ENCODE peak calls at places on chromosome 22, in eight cellular contexts. One of them, this sample, is unnamed.

GRCh38 chr22:30422481-30423295 is 2.9 kb upstream of the MTFP1 start:
- DNase-seq in GM13976: no peak
- DNase-seq in WTC11: peak; percentile 46
- DNase-seq in coronary artery: peak; percentile 90
- DNase-seq in body of pancreas: peak; percentile 88
- DNase-seq in osteocyte: peak; percentile 85
- DNase-seq in stomach: peak; percentile 82
- DNase-seq in foreskin fibroblast: peak; percentile 95
- DNase-seq in this sample: no peak

GRCh38 chr22:37747090-37747714 is 50.4 kb downstream of the TRIOBP start:
- DNase-seq in GM13976: no peak
- DNase-seq in WTC11: no peak
- DNase-seq in coronary artery: no peak
- DNase-seq in body of pancreas: no peak
- DNase-seq in osteocyte: no peak
- DNase-seq in stomach: no peak
- DNase-seq in foreskin fibroblast: peak; percentile 80
- DNase-seq in this sample: no peak

GRCh38 chr22:42371112-42371900 is 60.9 kb downstream of the NFAM1 start:
- DNase-seq in GM13976: no peak
- DNase-seq in WTC11: no peak
- DNase-seq in coronary artery: no peak
- DNase-seq in body of pancreas: no peak
- DNase-seq in osteocyte: no peak
- DNase-seq in stomach: no peak
- DNase-seq in foreskin fibroblast: no peak
- DNase-seq in this sample: no peak

GRCh38 chr22:29306830-29307657 is 594 bp downstream of the GAS2L1 start:
- DNase-seq in GM13976: peak; percentile 63
- DNase-seq in WTC11: peak; percentile 86
- DNase-seq in coronary artery: peak; percentile 73
- DNase-seq in body of pancreas: peak; percentile 81
- DNase-seq in osteocyte: peak; percentile 94
- DNase-seq in stomach: peak; percentile 83
- DNase-seq in foreskin fibroblast: peak; percentile 72
- DNase-seq in this sample: peak; percentile 67

GRCh38 chr22:36409911-36410756 is 22.4 kb upstream of the MYH9 start:
- DNase-seq in GM13976: peak; percentile 84
- DNase-seq in WTC11: peak; percentile 99
- DNase-seq in coronary artery: no peak
- DNase-seq in body of pancreas: peak; percentile 99
- DNase-seq in osteocyte: no peak
- DNase-seq in stomach: peak; percentile 98
- DNase-seq in foreskin fibroblast: no peak
- DNase-seq in this sample: peak; percentile 94

GRCh38 chr22:42549329-42550060 is 4.3 kb upstream of the SERHL2 start:
- DNase-seq in GM13976: peak; percentile 4
- DNase-seq in WTC11: no peak
- DNase-seq in coronary artery: no peak
- DNase-seq in body of pancreas: no peak
- DNase-seq in osteocyte: no peak
- DNase-seq in stomach: no peak
- DNase-seq in foreskin fibroblast: no peak
- DNase-seq in this sample: no peak

GRCh38 chr22:30565341-30565740 is 9.1 kb downstream of the GAL3ST1 start:
- DNase-seq in GM13976: no peak
- DNase-seq in WTC11: no peak
- DNase-seq in coronary artery: no peak
- DNase-seq in body of pancreas: no peak
- DNase-seq in osteocyte: no peak
- DNase-seq in stomach: no peak
- DNase-seq in foreskin fibroblast: no peak
- DNase-seq in this sample: no peak

GRCh38 chr22:46092011-46092410 is 58.3 kb upstream of the PPARA start:
- DNase-seq in GM13976: no peak
- DNase-seq in WTC11: no peak
- DNase-seq in coronary artery: no peak
- DNase-seq in body of pancreas: no peak
- DNase-seq in osteocyte: no peak
- DNase-seq in stomach: no peak
- DNase-seq in foreskin fibroblast: no peak
- DNase-seq in this sample: no peak

GRCh38 chr22:17781319-17782031 is 7.2 kb upstream of the BID start:
- DNase-seq in GM13976: peak; percentile 69
- DNase-seq in WTC11: no peak
- DNase-seq in coronary artery: no peak
- DNase-seq in body of pancreas: peak; percentile 51
- DNase-seq in osteocyte: no peak
- DNase-seq in stomach: no peak
- DNase-seq in foreskin fibroblast: peak; percentile 70
- DNase-seq in this sample: no peak

GRCh38 chr22:38030311-38031133 is 26.7 kb upstream of the PICK1 start:
- DNase-seq in GM13976: no peak
- DNase-seq in WTC11: no peak
- DNase-seq in coronary artery: no peak
- DNase-seq in body of pancreas: no peak
- DNase-seq in osteocyte: no peak
- DNase-seq in stomach: no peak
- DNase-seq in foreskin fibroblast: no peak
- DNase-seq in this sample: no peak

GRCh38 chr22:19430890-19431541 is 517 bp downstream of the HIRA start:
- DNase-seq in GM13976: peak; percentile 41
- DNase-seq in WTC11: peak; percentile 42
- DNase-seq in coronary artery: no peak
- DNase-seq in body of pancreas: peak; percentile 54
- DNase-seq in osteocyte: no peak
- DNase-seq in stomach: peak; percentile 65
- DNase-seq in foreskin fibroblast: peak; percentile 24
- DNase-seq in this sample: peak; percentile 30

GRCh38 chr22:19970479-19971275 is 29.1 kb upstream of the TXNRD2 start:
- DNase-seq in GM13976: peak; percentile 91
- DNase-seq in WTC11: peak; percentile 89
- DNase-seq in coronary artery: no peak
- DNase-seq in body of pancreas: peak; percentile 65
- DNase-seq in osteocyte: no peak
- DNase-seq in stomach: peak; percentile 74
- DNase-seq in foreskin fibroblast: peak; percentile 38
- DNase-seq in this sample: peak; percentile 78

GRCh38 chr22:38106814-38107578 is 3.5 kb downstream of the BAIAP2L2 start:
- DNase-seq in GM13976: no peak
- DNase-seq in WTC11: no peak
- DNase-seq in coronary artery: no peak
- DNase-seq in body of pancreas: no peak
- DNase-seq in osteocyte: no peak
- DNase-seq in stomach: no peak
- DNase-seq in foreskin fibroblast: no peak
- DNase-seq in this sample: no peak

GRCh38 chr22:43783777-43784176 is 28.3 kb downstream of the EFCAB6 start:
- DNase-seq in GM13976: no peak
- DNase-seq in WTC11: no peak
- DNase-seq in coronary artery: no peak
- DNase-seq in body of pancreas: no peak
- DNase-seq in osteocyte: no peak
- DNase-seq in stomach: no peak
- DNase-seq in foreskin fibroblast: no peak
- DNase-seq in this sample: no peak
- TF ChIP-seq CTCF in GM13976: no peak
- TF ChIP-seq CTCF in WTC11: no peak
- TF ChIP-seq CTCF in coronary artery: no peak
- TF ChIP-seq CTCF in body of pancreas: no peak
- TF ChIP-seq CTCF in osteocyte: no peak
- TF ChIP-seq CTCF in stomach: no peak
- TF ChIP-seq CTCF in foreskin fibroblast: peak; percentile 8
- TF ChIP-seq CTCF in this sample: peak; percentile 41

DNA sequence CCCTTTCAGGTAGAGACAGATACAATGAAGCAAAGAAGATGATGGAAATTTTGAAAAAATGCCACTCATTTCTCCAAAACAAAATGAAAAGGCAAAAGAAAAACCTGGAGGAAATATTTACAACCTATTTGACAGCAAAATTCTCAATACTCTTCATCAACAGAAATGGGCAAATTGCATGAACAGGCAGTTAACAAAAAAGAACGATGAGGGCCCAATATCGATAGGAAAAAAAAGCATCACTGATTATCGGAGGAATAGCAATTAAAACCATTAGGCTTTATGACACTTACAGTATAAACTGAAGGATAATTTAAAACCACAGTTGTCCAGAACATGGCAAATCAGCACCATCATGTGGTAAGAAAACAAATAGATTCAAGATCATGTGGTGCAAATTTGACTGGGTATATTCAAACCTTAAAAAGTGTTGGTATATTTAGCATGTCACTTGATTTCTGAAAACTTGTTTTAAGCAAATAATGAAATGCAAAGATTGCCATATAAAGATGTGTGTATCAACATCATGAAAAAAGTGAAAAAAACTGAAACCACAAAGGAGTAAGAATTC is 222.9 kb downstream of the BRD1 start:
- DNase-seq in GM13976: no peak
- DNase-seq in WTC11: no peak
- DNase-seq in coronary artery: no peak
- DNase-seq in body of pancreas: no peak
- DNase-seq in osteocyte: no peak
- DNase-seq in stomach: no peak
- DNase-seq in foreskin fibroblast: no peak
- DNase-seq in this sample: no peak
- TF ChIP-seq CTCF in GM13976: no peak
- TF ChIP-seq CTCF in WTC11: no peak
- TF ChIP-seq CTCF in coronary artery: no peak
- TF ChIP-seq CTCF in body of pancreas: no peak
- TF ChIP-seq CTCF in osteocyte: no peak
- TF ChIP-seq CTCF in stomach: no peak
- TF ChIP-seq CTCF in foreskin fibroblast: no peak
- TF ChIP-seq CTCF in this sample: no peak

GRCh38 chr22:40324468-40325305 is 21.6 kb upstream of the ADSL start:
- DNase-seq in GM13976: no peak
- DNase-seq in WTC11: no peak
- DNase-seq in coronary artery: no peak
- DNase-seq in body of pancreas: no peak
- DNase-seq in osteocyte: no peak
- DNase-seq in stomach: peak; percentile 36
- DNase-seq in foreskin fibroblast: no peak
- DNase-seq in this sample: no peak
- TF ChIP-seq CTCF in GM13976: no peak
- TF ChIP-seq CTCF in WTC11: no peak
- TF ChIP-seq CTCF in coronary artery: no peak
- TF ChIP-seq CTCF in body of pancreas: no peak
- TF ChIP-seq CTCF in osteocyte: no peak
- TF ChIP-seq CTCF in stomach: no peak
- TF ChIP-seq CTCF in foreskin fibroblast: no peak
- TF ChIP-seq CTCF in this sample: no peak

GRCh38 chr22:23786752-23787599 is at the start of gene SMARCB1:
- DNase-seq in GM13976: peak; percentile 97
- DNase-seq in WTC11: peak; percentile 86
- DNase-seq in coronary artery: peak; percentile 94
- DNase-seq in body of pancreas: peak; percentile 92
- DNase-seq in osteocyte: peak; percentile 95
- DNase-seq in stomach: peak; percentile 94
- DNase-seq in foreskin fibroblast: peak; percentile 94
- DNase-seq in this sample: peak; percentile 82
- TF ChIP-seq CTCF in GM13976: no peak
- TF ChIP-seq CTCF in WTC11: no peak
- TF ChIP-seq CTCF in coronary artery: no peak
- TF ChIP-seq CTCF in body of pancreas: no peak
- TF ChIP-seq CTCF in osteocyte: no peak
- TF ChIP-seq CTCF in stomach: no peak
- TF ChIP-seq CTCF in foreskin fibroblast: no peak
- TF ChIP-seq CTCF in this sample: no peak

DNA sequence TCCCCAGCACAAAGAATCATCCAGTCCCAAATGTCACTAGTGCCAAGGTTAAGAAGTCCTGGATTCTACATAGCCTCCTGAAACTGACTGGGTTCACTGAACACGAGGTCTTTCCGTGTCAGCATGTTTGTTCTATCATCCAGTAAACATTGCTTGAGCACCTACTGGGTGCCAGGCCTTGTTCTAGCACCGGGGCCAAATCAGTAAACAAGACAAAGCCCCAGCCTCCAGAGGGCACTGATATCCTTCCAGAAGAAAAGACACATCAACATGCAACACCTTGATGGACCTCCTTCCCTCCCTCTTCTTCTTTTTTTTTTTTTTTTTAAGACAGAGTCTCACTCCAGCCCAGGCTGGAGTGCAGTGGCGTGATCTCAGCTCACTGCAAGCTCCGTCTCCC is 26.9 kb downstream of the TPST2 start:
- DNase-seq in GM13976: no peak
- DNase-seq in WTC11: no peak
- DNase-seq in coronary artery: no peak
- DNase-seq in body of pancreas: peak; percentile 46
- DNase-seq in osteocyte: no peak
- DNase-seq in stomach: no peak
- DNase-seq in foreskin fibroblast: no peak
- DNase-seq in this sample: no peak
- TF ChIP-seq CTCF in GM13976: no peak
- TF ChIP-seq CTCF in WTC11: no peak
- TF ChIP-seq CTCF in coronary artery: no peak
- TF ChIP-seq CTCF in body of pancreas: no peak
- TF ChIP-seq CTCF in osteocyte: no peak
- TF ChIP-seq CTCF in stomach: no peak
- TF ChIP-seq CTCF in foreskin fibroblast: no peak
- TF ChIP-seq CTCF in this sample: no peak

DNA sequence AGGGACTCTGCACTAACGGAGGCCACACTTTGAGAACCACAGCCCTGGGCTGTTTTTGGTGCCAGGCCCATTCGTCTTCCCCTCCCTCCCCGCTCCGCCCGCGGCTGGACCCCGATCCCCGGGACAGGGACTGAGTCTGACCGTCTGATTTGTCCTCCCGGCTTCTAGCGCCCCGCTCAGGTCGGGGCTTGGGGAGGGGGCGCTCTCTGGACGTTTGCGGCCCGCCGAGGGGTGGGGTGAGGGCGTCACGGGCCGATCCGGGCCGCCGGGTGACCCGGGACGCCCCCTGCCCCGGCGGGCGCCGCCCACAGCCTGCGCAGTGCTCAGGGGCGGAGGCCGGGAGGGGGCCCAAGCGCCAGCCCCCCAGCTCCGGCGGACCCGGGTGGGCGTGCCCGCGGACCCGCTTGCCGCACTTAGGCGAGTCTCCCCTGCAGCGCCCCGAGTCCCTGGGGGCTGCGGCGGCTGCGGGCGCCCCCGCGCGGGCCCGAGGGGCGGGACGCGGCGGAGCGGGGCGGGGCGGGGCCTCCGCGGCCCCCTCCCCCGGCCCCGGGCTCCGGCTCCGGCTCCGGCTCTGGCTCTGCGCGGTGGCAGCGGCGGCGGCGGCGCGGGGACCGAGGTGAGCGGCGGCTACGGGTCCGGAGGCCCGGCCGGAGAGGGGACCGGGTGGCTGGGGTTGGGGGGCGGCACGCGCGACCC is 33.7 kb upstream of the PRR5 start:
- DNase-seq in GM13976: no peak
- DNase-seq in WTC11: peak; percentile 70
- DNase-seq in coronary artery: no peak
- DNase-seq in body of pancreas: no peak
- DNase-seq in osteocyte: no peak
- DNase-seq in stomach: no peak
- DNase-seq in foreskin fibroblast: no peak
- DNase-seq in this sample: peak; percentile 31
- TF ChIP-seq CTCF in GM13976: no peak
- TF ChIP-seq CTCF in WTC11: no peak
- TF ChIP-seq CTCF in coronary artery: no peak
- TF ChIP-seq CTCF in body of pancreas: no peak
- TF ChIP-seq CTCF in osteocyte: no peak
- TF ChIP-seq CTCF in stomach: no peak
- TF ChIP-seq CTCF in foreskin fibroblast: no peak
- TF ChIP-seq CTCF in this sample: peak; percentile 16

This sample was measured in progenitor cell of endocrine pancreas.